ENCODE peak calls at places on chromosome 6, in six cellular contexts. I, X, B, W, O and N are unnamed samples.

GRCh38 chr6:168021581-168021980 is 24.1 kb downstream of the KIF25 start:
- DNase-seq in I (no peak), X (no peak), B (no peak), W (no peak), O (no peak), N (no peak)

GRCh38 chr6:7073810-7074525 is 33.8 kb upstream of the RREB1 start:
- DNase-seq in I (no peak), X (no peak), B (no peak), W (no peak), O (no peak), N (no peak)

GRCh38 chr6:109925060-109925459 is 53.1 kb upstream of the GPR6 start:
- DNase-seq in I (peak; percentile 32), X (peak; percentile 20), B (no peak), W (no peak), O (no peak), N (no peak)

GRCh38 chr6:170450946-170451761 is 102.0 kb downstream of the PSMB1 start:
- DNase-seq in I (no peak), X (no peak), B (no peak), W (no peak), O (no peak), N (no peak)

GRCh38 chr6:153790881-153791473 is 248.1 kb upstream of the OPRM1 start:
- DNase-seq in I (peak; percentile 49), X (no peak), B (peak; percentile 15), W (no peak), O (peak; percentile 40), N (no peak)

GRCh38 chr6:41286544-41287346 is at the start of gene TREM1:
- DNase-seq in I (no peak), X (peak; percentile 95), B (no peak), W (no peak), O (no peak), N (peak; percentile 36)

GRCh38 chr6:142132625-142133024 is at the start of gene GJE1:
- DNase-seq in I (no peak), X (no peak), B (no peak), W (no peak), O (no peak), N (no peak)

GRCh38 chr6:35496851-35497570 is at the start of gene TEAD3:
- DNase-seq in I (peak; percentile 89), X (peak; percentile 76), B (no peak), W (no peak), O (peak; percentile 73), N (no peak)

GRCh38 chr6:45436544-45437440 is 59.1 kb upstream of the SUPT3H start:
- DNase-seq in I (no peak), X (peak; percentile 78), B (no peak), W (no peak), O (no peak), N (no peak)

GRCh38 chr6:94562846-94563245 is 1014.5 kb upstream of the MANEA start:
- DNase-seq in I (no peak), X (no peak), B (no peak), W (no peak), O (no peak), N (no peak)

GRCh38 chr6:29553268-29554057 is 6.1 kb downstream of the UBD start:
- DNase-seq in I (peak; percentile 78), X (peak; percentile 55), B (no peak), W (peak; percentile 49), O (peak; percentile 15), N (no peak)

GRCh38 chr6:111997078-111997862 is 56.6 kb upstream of the CCN6 start:
- DNase-seq in I (peak; percentile 87), X (peak; percentile 73), B (peak; percentile 63), W (peak; percentile 64), O (peak; percentile 84), N (peak; percentile 83)

GRCh38 chr6:38508894-38509293 is 130.8 kb downstream of the BTBD9 start:
- DNase-seq in I (peak; percentile 27), X (no peak), B (no peak), W (no peak), O (no peak), N (no peak)

GRCh38 chr6:155381856-155382690 is 67.8 kb upstream of the TFB1M start:
- DNase-seq in I (no peak), X (peak; percentile 30), B (no peak), W (no peak), O (no peak), N (no peak)

GRCh38 chr6:55445648-55446204 is 118.5 kb downstream of the GFRAL start:
- DNase-seq in I (peak; percentile 55), X (peak; percentile 7), B (peak; percentile 8), W (no peak), O (peak; percentile 17), N (no peak)

DNA sequence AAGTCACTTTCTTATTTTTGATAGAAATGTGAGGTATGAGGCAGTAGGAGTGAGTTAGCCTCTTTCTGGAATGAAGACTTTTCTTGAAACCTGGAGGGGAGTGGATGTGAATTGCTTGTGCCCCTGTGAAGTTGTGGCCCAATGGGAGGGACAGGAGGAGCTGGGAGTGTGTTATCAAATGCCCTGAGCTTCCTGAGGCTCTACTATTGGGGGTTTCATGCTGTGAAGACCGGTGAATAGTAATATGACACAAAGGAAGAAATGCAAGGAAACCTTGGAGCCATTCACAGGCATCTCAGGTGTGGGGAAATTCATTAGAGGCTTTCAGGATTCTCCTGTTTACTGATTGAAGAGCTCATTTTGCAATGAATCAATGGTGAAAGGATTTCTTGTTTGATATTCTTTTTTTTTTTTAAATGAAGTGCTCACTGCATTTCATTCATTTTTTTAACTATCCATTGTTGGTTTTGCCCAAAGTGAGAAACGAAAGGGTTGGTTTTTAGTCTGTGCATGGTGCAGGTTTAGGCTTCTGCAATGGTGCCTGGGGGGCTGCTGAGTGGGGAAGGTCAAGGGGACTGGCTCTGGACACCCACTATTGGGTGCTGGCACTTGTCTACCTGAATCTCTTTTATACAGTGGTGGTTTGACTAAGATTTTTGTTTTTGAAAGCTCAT is 8.2 kb downstream of the RNF144B start:
- DNase-seq in I (no peak), X (no peak), B (no peak), W (peak; percentile 53), O (no peak), N (no peak)
- H3K9me3 ChIP-seq in I (no peaks in the 10 kb centered on the region), X (no peaks in the 10 kb centered on the region), B (no peaks in the 10 kb centered on the region), W (no peaks in the 10 kb centered on the region), O (no peaks in the 10 kb centered on the region), N (no peaks in the 10 kb centered on the region)

GRCh38 chr6:26653007-26653406 is 6.5 kb downstream of the ZNF322 start:
- DNase-seq in I (no peak), X (no peak), B (no peak), W (no peak), O (no peak), N (no peak)

GRCh38 chr6:26657268-26657667 is 2.3 kb downstream of the ZNF322 start:
- DNase-seq in I (no peak), X (no peak), B (no peak), W (no peak), O (no peak), N (no peak)

GRCh38 chr6:26646074-26646473 is 13.5 kb downstream of the ZNF322 start:
- DNase-seq in I (no peak), X (no peak), B (no peak), W (no peak), O (no peak), N (no peak)

DNA sequence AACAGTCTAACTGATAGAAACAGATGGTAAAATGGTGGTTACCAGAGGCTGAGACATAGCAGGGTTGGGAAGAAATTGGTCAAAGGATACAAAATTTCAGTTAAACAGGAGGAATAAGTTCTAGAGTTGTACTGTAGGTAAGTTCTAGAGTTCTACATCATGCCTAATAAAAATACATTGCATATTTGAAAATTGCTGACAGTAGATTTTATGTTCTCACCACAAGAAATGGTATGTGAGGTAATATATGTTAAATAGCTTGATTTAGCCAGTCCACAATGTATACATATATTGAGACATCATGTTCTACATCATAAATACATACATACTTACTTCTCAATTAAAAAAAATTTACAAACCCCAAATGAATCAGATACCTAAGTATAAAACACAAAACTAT is 8.2 kb downstream of the ZNF322 start:
- DNase-seq in I (no peak), X (no peak), B (no peak), W (no peak), O (no peak), N (no peak)
- H3K9me3 ChIP-seq in I (no peaks in the 10 kb centered on the region), X (peaks cover 3% of the 10 kb centered on the region), B (no peaks in the 10 kb centered on the region), W (no peaks in the 10 kb centered on the region), O (peaks cover 5% of the 10 kb centered on the region), N (peaks cover 14% of the 10 kb centered on the region)

GRCh38 chr6:140623498-140623897 is 1249.0 kb upstream of the CITED2 start:
- DNase-seq in I (no peak), X (peak; percentile 71), B (peak; percentile 56), W (no peak), O (no peak), N (no peak)
- H3K9me3 ChIP-seq in I (no peaks in the 10 kb centered on the region), X (peaks cover 12% of the 10 kb centered on the region), B (no peaks in the 10 kb centered on the region), W (peaks cover 18% of the 10 kb centered on the region), O (peaks cover 11% of the 10 kb centered on the region), N (peaks cover 13% of the 10 kb centered on the region)

DNA sequence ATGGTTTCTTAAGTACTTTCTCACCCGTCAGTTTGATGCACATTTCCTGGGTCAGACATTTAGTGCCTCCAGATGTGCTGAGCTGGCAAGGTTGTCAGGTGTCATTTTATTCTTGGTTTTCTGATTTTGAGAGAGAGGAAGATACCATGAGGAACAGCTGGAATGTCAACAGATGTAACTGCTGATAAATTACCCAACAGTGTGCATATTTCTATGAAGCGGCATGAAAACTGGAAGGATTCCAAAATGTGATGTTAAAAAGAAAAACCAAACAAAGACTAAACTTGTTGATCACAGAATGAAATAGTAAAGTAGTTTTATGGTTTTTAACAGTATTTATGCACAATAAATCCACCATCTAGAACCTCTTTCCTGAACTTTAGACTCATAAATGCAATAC is 447.3 kb downstream of the HDGFL1 start:
- DNase-seq in I (no peak), X (no peak), B (no peak), W (no peak), O (no peak), N (no peak)
- H3K9me3 ChIP-seq in I (no peaks in the 10 kb centered on the region), X (peaks cover 3% of the 10 kb centered on the region), B (peaks cover 3% of the 10 kb centered on the region), W (no peaks in the 10 kb centered on the region), O (no peaks in the 10 kb centered on the region), N (no peaks in the 10 kb centered on the region)

GRCh38 chr6:62652692-62653328 is 366.8 kb upstream of the KHDRBS2 start:
- DNase-seq in I (peak; percentile 24), X (peak; percentile 1), B (peak; percentile 15), W (no peak), O (no peak), N (no peak)
- H3K9me3 ChIP-seq in I (peaks cover 3% of the 10 kb centered on the region), X (peaks cover 13% of the 10 kb centered on the region), B (peaks cover 8% of the 10 kb centered on the region), W (peaks cover 44% of the 10 kb centered on the region), O (no peaks in the 10 kb centered on the region), N (no peaks in the 10 kb centered on the region)

DNA sequence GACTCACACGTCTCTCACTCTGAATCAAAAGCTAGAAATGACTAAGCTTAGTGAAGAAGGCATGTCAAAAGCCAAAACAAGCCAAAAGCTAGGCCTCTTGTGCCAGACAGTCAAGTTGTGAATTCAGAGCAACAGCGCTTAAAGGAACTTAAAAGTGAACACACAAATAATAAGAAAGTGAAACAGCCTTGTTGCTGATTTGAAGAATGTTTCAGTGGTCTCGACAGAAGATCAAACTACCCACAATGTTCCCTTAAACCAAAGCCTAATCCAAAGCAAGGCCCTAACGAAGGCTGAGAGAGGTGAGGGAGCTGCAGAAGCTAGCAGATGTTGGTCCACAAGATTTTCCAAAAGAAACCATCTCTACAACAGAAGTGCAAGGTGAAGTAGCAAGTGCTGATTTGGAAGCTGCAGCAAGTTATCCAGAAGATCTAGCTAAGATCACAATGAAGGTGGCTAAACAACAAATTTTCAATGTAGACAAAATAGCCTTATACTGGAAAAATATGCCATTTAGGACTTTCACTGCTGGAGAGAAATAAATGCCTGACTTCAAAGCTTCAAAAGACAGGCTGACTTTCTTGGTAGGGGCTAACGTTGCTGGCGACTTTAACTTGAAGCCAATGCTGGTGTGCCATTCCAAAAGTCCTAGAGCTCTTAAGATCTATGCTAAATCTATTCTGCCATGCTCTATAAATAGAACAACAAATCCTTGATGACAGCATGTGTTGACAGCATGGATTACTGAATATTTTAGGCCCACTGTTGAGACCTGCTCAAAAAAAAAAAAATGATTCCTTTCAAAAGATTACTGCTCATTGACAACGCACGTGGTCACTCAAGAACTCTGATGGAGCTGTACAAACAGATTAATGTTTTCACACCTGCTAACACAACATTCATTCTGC is 40.3 kb downstream of the SEC63 start:
- DNase-seq in I (peak; percentile 4), X (no peak), B (peak; percentile 7), W (no peak), O (no peak), N (no peak)
- H3K9me3 ChIP-seq in I (peaks cover 6% of the 10 kb centered on the region), X (peaks cover 12% of the 10 kb centered on the region), B (peaks cover 9% of the 10 kb centered on the region), W (peaks cover 64% of the 10 kb centered on the region), O (peaks cover 15% of the 10 kb centered on the region), N (peaks cover 23% of the 10 kb centered on the region)